ENCODE peak calls at places on chromosomes 2 and 18, in nine cellular contexts. F is GM12865, R is A549, I is heart right ventricle, P is kidney, E is brain microvascular endothelial cell, U is pancreas, M is Calu3, C is lower leg skin. W is an unnamed sample.

GRCh38 chr2:55459741-55460274 is 40.2 kb upstream of the CCDC88A start:
- DNase-seq in I (no peak), R (no peak), F (no peak), P (no peak), E (no peak), C (no peak), U (no peak), M (no peak), W (no peak)

GRCh38 chr2:67923696-67924095 is 139.1 kb downstream of the C1D start:
- DNase-seq in E (no peak), C (no peak), U (no peak), R (no peak), P (no peak), I (no peak), F (no peak), M (no peak), W (no peak)

GRCh38 chr2:136146564-136146963 is 28.6 kb upstream of the CXCR4 start:
- DNase-seq in E (no peak), U (no peak), R (no peak), I (no peak), M (no peak), C (no peak), P (no peak), F (no peak), W (no peak)

GRCh38 chr18:48910972-48911545 is 39.7 kb downstream of the SMAD7 start:
- DNase-seq in I (no peak), F (no peak), M (no peak), C (no peak), R (no peak), P (no peak), E (no peak), U (no peak), W (no peak)

GRCh38 chr2:235978022-235978421 is 190.2 kb downstream of the GBX2 start:
- DNase-seq in R (no peak), U (no peak), I (no peak), E (no peak), F (no peak), M (no peak), P (no peak), C (no peak), W (no peak)

GRCh38 chr18:34977787-34978532 is 63.3 kb upstream of the MAPRE2 start:
- DNase-seq in C (peak), I (peak), M (peak), F (peak), P (peak), U (peak), R (peak), E (peak), W (no peak)

GRCh38 chr2:203659650-203660049 is 46.8 kb upstream of the CD28 start:
- DNase-seq in R (no peak), I (no peak), F (peak), P (no peak), E (no peak), U (no peak), M (no peak), C (no peak), W (no peak)

GRCh38 chr2:225100856-225101294 is 58.6 kb upstream of the DOCK10 start:
- DNase-seq in I (no peak), P (no peak), E (peak), M (no peak), F (no peak), U (no peak), R (peak), C (no peak), W (no peak)

GRCh38 chr2:37633234-37633633 is 38.2 kb downstream of the CDC42EP3 start:
- DNase-seq in E (no peak), C (no peak), R (no peak), I (no peak), U (no peak), F (no peak), P (no peak), M (no peak), W (no peak)

GRCh38 chr18:35397976-35398375 is 20.8 kb upstream of the ZNF396 start:
- DNase-seq in E (no peak), R (no peak), M (no peak), U (no peak), I (no peak), F (no peak), C (no peak), P (no peak), W (no peak)

GRCh38 chr2:99756059-99756458 is 266.2 kb upstream of the REV1 start:
- DNase-seq in E (no peak), U (no peak), P (no peak), F (no peak), R (no peak), I (no peak), M (no peak), C (no peak), W (no peak)

GRCh38 chr18:74897971-74898657 is 300.4 kb downstream of the ZNF407 start:
- DNase-seq in F (no peak), U (no peak), I (no peak), R (no peak), M (no peak), P (no peak), C (no peak), E (peak), W (no peak)

GRCh38 chr2:56444339-56444738 is 260.5 kb downstream of the CCDC85A start:
- DNase-seq in P (peak), F (no peak), E (no peak), C (no peak), U (peak), R (peak), M (peak), I (peak), W (no peak)

GRCh38 chr18:44321868-44322590 is 358.7 kb upstream of the SETBP1 start:
- DNase-seq in C (no peak), F (no peak), P (no peak), M (no peak), R (no peak), E (no peak), I (no peak), U (no peak), W (no peak)

GRCh38 chr2:36812196-36812595 is 115.7 kb downstream of the VIT start:
- DNase-seq in I (no peak), P (no peak), E (no peak), R (peak), M (peak), F (no peak), C (no peak), U (no peak), W (no peak)

GRCh38 chr18:2978626-2979025 is 34.3 kb downstream of the LPIN2 start:
- DNase-seq in U (no peak), C (no peak), F (no peak), E (peak), P (no peak), I (no peak), M (no peak), R (peak), W (no peak)

GRCh38 chr18:53698907-53699306 is 525.6 kb downstream of the MBD2 start:
- DNase-seq in C (no peak), U (no peak), M (peak), R (peak), P (no peak), F (peak), E (peak), I (no peak), W (no peak)

GRCh38 chr2:203693242-203693879 is 13.1 kb upstream of the CD28 start:
- DNase-seq in F (no peak), C (no peak), E (no peak), M (no peak), R (no peak), U (no peak), P (no peak), I (no peak), W (no peak)

GRCh38 chr18:59719533-59720325 is 22.5 kb upstream of the CCBE1 start:
- DNase-seq in C (no peak), U (no peak), P (no peak), R (no peak), F (no peak), E (peak), M (no peak), I (no peak), W (no peak)

GRCh38 chr18:73645175-73645715 is 502.4 kb downstream of the FBXO15 start:
- DNase-seq in I (no peak), R (no peak), P (no peak), C (no peak), F (no peak), U (no peak), M (no peak), E (no peak), W (no peak)

GRCh38 chr2:11389551-11390528 is 45.4 kb upstream of the ROCK2 start:
- DNase-seq in M (peak), F (no peak), I (no peak), U (peak), R (peak), C (no peak), P (peak), E (peak), W (no peak)

GRCh38 chr2:44956841-44957240 is 15.3 kb downstream of the SIX3 start:
- DNase-seq in U (no peak), P (no peak), E (no peak), R (no peak), I (no peak), M (no peak), F (no peak), C (no peak), W (no peak)

GRCh38 chr2:86297382-86298147 is 39.9 kb downstream of the REEP1 start:
- DNase-seq in E (no peak), M (no peak), R (peak), F (peak), U (no peak), C (no peak), P (no peak), I (no peak), W (no peak)

GRCh38 chr2:23568257-23569190 is 183.5 kb downstream of the KLHL29 start:
- DNase-seq in F (no peak), U (no peak), I (no peak), M (no peak), E (no peak), P (no peak), C (no peak), R (no peak), W (no peak)

GRCh38 chr2:113877651-113878594 is 12.0 kb upstream of the ACTR3 start:
- DNase-seq in C (no peak), E (peak), P (no peak), R (peak), I (no peak), U (no peak), M (no peak), F (no peak), W (no peak)

GRCh38 chr18:43651067-43651466 is 373.8 kb upstream of the SYT4 start:
- DNase-seq in M (no peak), R (no peak), E (no peak), F (no peak), U (no peak), I (no peak), P (no peak), C (no peak), W (no peak)

DNA sequence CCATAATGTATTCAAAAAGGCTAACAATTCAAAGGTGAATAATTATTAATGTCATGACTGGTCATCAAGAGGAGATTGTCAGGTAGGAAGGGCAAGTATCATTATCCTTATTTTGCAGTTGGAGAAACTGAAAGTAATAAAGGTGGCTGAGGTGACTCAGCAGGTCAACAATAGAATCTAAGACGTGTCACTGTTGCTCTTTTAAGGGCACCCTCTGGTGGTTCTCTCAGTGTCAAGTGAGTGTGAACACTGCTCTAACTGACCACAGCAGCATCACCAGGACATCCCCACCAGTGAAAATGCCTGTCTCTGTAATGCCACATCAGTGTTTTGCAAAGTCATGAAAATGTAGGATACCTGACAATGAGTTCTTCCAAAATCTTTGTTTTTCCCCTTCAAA is 69.7 kb downstream of the DCC start:
- DNase-seq in C (no peak), M (peak), U (no peak), I (no peak), P (no peak), R (peak), E (no peak), F (peak), W (no peak)
- TF ChIP-seq CTCF in C (no peak), M (no peak), U (no peak), I (no peak), P (no peak), R (no peak), E (no peak), F (peak), W (no peak)

GRCh38 chr2:120907822-120908221 is 172.2 kb downstream of the GLI2 start:
- DNase-seq in P (no peak), M (no peak), I (no peak), F (no peak), C (no peak), R (peak), U (no peak), E (no peak), W (no peak)
- TF ChIP-seq CTCF in P (no peak), M (peak), I (no peak), F (no peak), C (no peak), R (peak), U (no peak), E (peak), W (no peak)

GRCh38 chr18:50144535-50144934 is 50.4 kb downstream of the MYO5B start:
- DNase-seq in U (no peak), C (no peak), P (no peak), I (no peak), M (no peak), R (no peak), F (no peak), E (no peak), W (no peak)

GRCh38 chr18:50143891-50144290 is 51.1 kb downstream of the MYO5B start:
- DNase-seq in E (no peak), R (no peak), F (no peak), C (no peak), P (no peak), I (no peak), U (no peak), M (peak), W (no peak)

GRCh38 chr18:50142441-50143120 is 52.4 kb downstream of the MYO5B start:
- DNase-seq in I (no peak), F (peak), R (no peak), P (no peak), U (no peak), M (no peak), C (no peak), E (no peak), W (no peak)

GRCh38 chr18:50138181-50139064 is 56.5 kb downstream of the MYO5B start:
- DNase-seq in P (no peak), I (no peak), C (no peak), E (no peak), F (no peak), M (no peak), R (no peak), U (no peak), W (no peak)

GRCh38 chr18:50143295-50143694 is 51.7 kb downstream of the MYO5B start:
- DNase-seq in M (no peak), I (no peak), E (no peak), R (no peak), C (no peak), P (no peak), U (no peak), F (no peak), W (no peak)
- TF ChIP-seq CTCF in M (no peak), I (no peak), E (no peak), R (no peak), C (no peak), P (no peak), U (no peak), F (no peak), W (no peak)

GRCh38 chr2:109260886-109261700 is 132.1 kb downstream of the SH3RF3 start:
- DNase-seq in M (no peak), U (no peak), C (no peak), I (no peak), R (peak), E (no peak), P (no peak), F (peak), W (no peak)
- TF ChIP-seq CTCF in M (no peak), U (no peak), C (no peak), I (peak), R (no peak), E (peak), P (peak), F (peak), W (no peak)

GRCh38 chr2:38823386-38823785 is 45.4 kb downstream of the GEMIN6 start:
- DNase-seq in F (no peak), P (no peak), R (no peak), U (no peak), E (no peak), M (no peak), I (no peak), C (no peak), W (no peak)

GRCh38 chr2:38830546-38831159 is 45.1 kb downstream of the DHX57 start:
- DNase-seq in I (no peak), E (no peak), R (no peak), M (no peak), C (no peak), F (no peak), P (no peak), U (no peak), W (no peak)

GRCh38 chr2:38824906-38825305 is 46.9 kb downstream of the GEMIN6 start:
- DNase-seq in M (no peak), F (no peak), E (no peak), R (no peak), I (no peak), C (no peak), U (no peak), P (no peak), W (no peak)

GRCh38 chr2:38828460-38828859 is 47.3 kb downstream of the DHX57 start:
- DNase-seq in E (no peak), R (no peak), I (no peak), F (no peak), C (no peak), P (no peak), U (no peak), M (no peak), W (no peak)

GRCh38 chr2:38825956-38826355 is 47.9 kb downstream of the GEMIN6 start:
- DNase-seq in C (no peak), P (no peak), U (no peak), I (no peak), M (no peak), E (no peak), R (peak), F (no peak), W (no peak)
- TF ChIP-seq CTCF in C (no peak), P (no peak), U (no peak), I (no peak), M (no peak), E (no peak), R (no peak), F (no peak), W (no peak)

DNA sequence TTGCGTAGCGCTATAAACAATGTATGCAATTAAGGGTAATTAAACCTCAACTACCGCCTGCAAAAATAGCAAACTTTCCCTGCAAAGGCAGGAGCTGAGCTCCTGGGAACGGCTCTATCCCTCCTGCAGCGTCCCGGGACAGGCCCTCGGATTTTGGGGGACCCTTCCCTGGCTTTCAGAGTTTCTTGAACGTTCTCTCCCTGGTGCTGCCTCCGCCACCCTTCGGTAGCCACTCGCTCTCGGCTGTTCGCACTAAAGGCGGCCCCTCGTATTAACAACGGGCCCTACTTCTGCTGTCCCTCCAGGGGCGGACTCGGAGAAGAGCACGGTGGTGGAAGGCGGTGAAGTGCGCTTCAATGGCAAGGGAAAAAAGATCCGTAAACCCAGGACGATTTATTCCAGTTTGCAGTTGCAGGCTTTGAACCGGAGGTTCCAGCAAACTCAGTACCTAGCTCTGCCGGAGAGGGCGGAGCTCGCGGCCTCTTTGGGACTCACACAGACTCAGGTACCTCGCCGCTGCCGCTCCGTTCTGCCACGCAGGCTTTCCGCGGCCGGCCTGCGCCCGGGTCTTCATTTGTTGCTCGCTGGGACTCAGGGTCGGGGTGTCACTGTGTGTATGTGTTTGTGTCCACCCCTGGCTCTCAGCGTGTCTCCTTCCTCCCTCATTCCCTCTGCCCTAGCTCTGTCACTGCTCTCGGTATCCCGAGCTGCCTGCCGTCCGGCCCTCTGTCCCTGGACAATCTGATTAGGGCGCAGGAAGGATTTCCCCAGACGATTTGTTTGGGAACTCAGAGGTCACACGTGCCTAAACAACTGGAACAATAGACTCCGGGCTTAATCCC is 1.3 kb downstream of the DLX1 start:
- DNase-seq in M (peak), P (peak), U (no peak), F (peak), R (no peak), E (no peak), C (peak), I (no peak), W (peak)
- TF ChIP-seq CTCF in M (peak), P (no peak), U (no peak), F (peak), R (no peak), E (peak), C (no peak), I (peak), W (peak)

DNA sequence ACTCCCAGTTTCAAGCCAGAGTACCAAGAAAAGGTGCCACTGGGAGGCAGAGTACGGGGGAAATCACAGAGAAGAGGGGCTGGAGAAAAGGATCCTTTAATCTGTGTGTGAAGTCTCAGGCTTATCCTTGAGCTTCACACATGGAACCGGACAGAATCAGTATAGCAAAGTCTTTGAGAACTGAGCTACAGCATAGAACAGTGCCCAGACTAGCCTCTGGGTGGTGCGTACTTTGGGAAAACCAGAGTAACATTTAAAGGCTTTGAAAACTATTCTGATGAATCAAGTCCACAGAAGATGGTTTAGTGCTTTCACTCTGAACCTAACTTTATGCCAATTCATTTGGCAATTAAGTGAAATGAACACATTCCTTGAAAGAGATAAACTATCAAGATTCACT is 83.1 kb downstream of the BABAM2 start:
- DNase-seq in C (no peak), P (no peak), E (peak), R (peak), U (no peak), M (no peak), F (no peak), I (no peak), W (no peak)
- TF ChIP-seq CTCF in C (no peak), P (peak), E (peak), R (peak), U (no peak), M (no peak), F (no peak), I (no peak), W (no peak)

GRCh38 chr2:54454548-54454921 is 1.6 kb upstream of the SPTBN1 start:
- DNase-seq in I (no peak), F (no peak), U (no peak), M (no peak), C (no peak), R (peak), E (no peak), P (no peak), W (no peak)
- TF ChIP-seq CTCF in I (no peak), F (no peak), U (no peak), M (no peak), C (no peak), R (peak), E (no peak), P (no peak), W (no peak)

GRCh38 chr2:1613731-1614354 is 130.5 kb downstream of the PXDN start:
- DNase-seq in F (no peak), C (no peak), I (peak), P (peak), M (no peak), U (no peak), R (no peak), E (peak), W (no peak)
- TF ChIP-seq CTCF in F (no peak), C (no peak), I (no peak), P (no peak), M (no peak), U (no peak), R (no peak), E (peak), W (no peak)

W was measured in mesothelial cell of epicardium.